ENCODE peak calls at places on chromosomes 6 and 20, in four cellular contexts. One of them, this sample, is unnamed. For H3K4me1, the result is how much of the 10 kb centered on the place peaks cover.

GRCh38 chr6:43532201-43532600 is 15.3 kb downstream of the POLR1C start:
- DNase-seq in left ventricle myocardium inferior: no peak
- DNase-seq in fibroblast of lung: peak
- DNase-seq in IMR-90: peak
- DNase-seq in this sample: no peak

GRCh38 chr6:62452586-62452985 is 166.6 kb upstream of the KHDRBS2 start:
- DNase-seq in left ventricle myocardium inferior: no peak
- DNase-seq in fibroblast of lung: no peak
- DNase-seq in IMR-90: no peak
- DNase-seq in this sample: no peak

GRCh38 chr20:62815066-62815991 is 1.5 kb upstream of the COL9A3 start:
- DNase-seq in left ventricle myocardium inferior: no peak
- DNase-seq in fibroblast of lung: peak
- DNase-seq in IMR-90: peak
- DNase-seq in this sample: no peak

GRCh38 chr6:134873500-134874388 is 76.2 kb downstream of the ALDH8A1 start:
- DNase-seq in left ventricle myocardium inferior: no peak
- DNase-seq in fibroblast of lung: no peak
- DNase-seq in IMR-90: no peak
- DNase-seq in this sample: no peak

GRCh38 chr20:22977047-22977785 is 57.9 kb upstream of the SSTR4 start:
- DNase-seq in left ventricle myocardium inferior: peak
- DNase-seq in fibroblast of lung: no peak
- DNase-seq in IMR-90: no peak
- DNase-seq in this sample: no peak

GRCh38 chr6:3991941-3992340 is 87.0 kb downstream of the FAM217A start:
- DNase-seq in left ventricle myocardium inferior: no peak
- DNase-seq in fibroblast of lung: no peak
- DNase-seq in IMR-90: no peak
- DNase-seq in this sample: no peak

GRCh38 chr6:138572885-138573284 is 73.6 kb upstream of the NHSL1 start:
- DNase-seq in left ventricle myocardium inferior: no peak
- DNase-seq in fibroblast of lung: no peak
- DNase-seq in IMR-90: no peak
- DNase-seq in this sample: no peak

GRCh38 chr6:10595731-10596664 is 74.8 kb downstream of the GCNT2 start:
- DNase-seq in left ventricle myocardium inferior: no peak
- DNase-seq in fibroblast of lung: peak
- DNase-seq in IMR-90: peak
- DNase-seq in this sample: no peak

GRCh38 chr6:157488058-157488457 is 107.1 kb downstream of the ZDHHC14 start:
- DNase-seq in left ventricle myocardium inferior: no peak
- DNase-seq in fibroblast of lung: no peak
- DNase-seq in IMR-90: no peak
- DNase-seq in this sample: no peak

GRCh38 chr20:2521369-2522305 is 12.9 kb upstream of the ZNF343 start:
- DNase-seq in left ventricle myocardium inferior: no peak
- DNase-seq in fibroblast of lung: peak
- DNase-seq in IMR-90: peak
- DNase-seq in this sample: no peak

GRCh38 chr6:141664744-141665143 is 468.0 kb upstream of the GJE1 start:
- DNase-seq in left ventricle myocardium inferior: no peak
- DNase-seq in fibroblast of lung: no peak
- DNase-seq in IMR-90: no peak
- DNase-seq in this sample: no peak

GRCh38 chr6:43247115-43247999 is 4.1 kb downstream of the TTBK1 start:
- DNase-seq in left ventricle myocardium inferior: peak
- DNase-seq in fibroblast of lung: peak
- DNase-seq in IMR-90: peak
- DNase-seq in this sample: peak

GRCh38 chr20:56626367-56627121 is 2.6 kb upstream of the TFAP2C start:
- DNase-seq in left ventricle myocardium inferior: no peak
- DNase-seq in fibroblast of lung: peak
- DNase-seq in IMR-90: no peak
- DNase-seq in this sample: peak

GRCh38 chr6:108736832-108737231 is 111.4 kb upstream of the ARMC2 start:
- DNase-seq in left ventricle myocardium inferior: no peak
- DNase-seq in fibroblast of lung: peak
- DNase-seq in IMR-90: peak
- DNase-seq in this sample: no peak

DNA sequence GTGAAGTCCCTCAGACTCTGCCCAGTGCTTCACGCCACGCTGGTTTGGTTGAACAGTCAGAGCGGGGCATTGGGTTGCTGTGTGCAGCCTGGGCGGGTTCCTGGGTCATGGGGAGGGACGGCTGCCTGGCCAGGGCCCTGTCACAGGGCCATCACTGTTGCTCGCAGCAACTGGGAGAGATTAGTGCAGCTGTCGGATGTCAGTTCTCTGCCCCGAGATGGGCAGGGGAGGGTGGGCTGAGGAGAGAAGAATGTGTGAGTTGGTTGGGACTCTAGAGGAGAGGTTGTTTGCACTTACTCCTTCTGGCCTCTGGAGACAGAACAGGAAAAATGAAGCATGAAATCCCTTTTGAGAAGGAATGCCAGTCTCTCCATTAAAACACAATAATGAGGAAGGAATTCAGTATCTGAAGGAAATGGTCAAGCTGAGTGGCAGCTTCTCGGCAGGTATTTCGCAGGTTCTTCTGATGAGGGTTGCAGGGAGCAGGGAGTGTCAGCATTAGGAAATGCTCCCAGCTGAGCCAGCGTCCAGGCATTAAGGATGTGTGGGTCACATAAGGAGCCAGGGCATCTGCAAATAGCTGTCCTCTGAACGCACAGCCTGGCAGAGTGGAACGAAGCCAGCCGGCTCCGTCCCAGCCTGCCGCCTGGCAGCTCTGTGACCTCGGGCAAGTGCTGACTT is 95.9 kb downstream of the SSR1 start:
- DNase-seq in left ventricle myocardium inferior: peak
- DNase-seq in fibroblast of lung: peak
- DNase-seq in IMR-90: no peak
- DNase-seq in this sample: peak
- TF ChIP-seq CTCF in left ventricle myocardium inferior: peak
- TF ChIP-seq CTCF in fibroblast of lung: no peak
- TF ChIP-seq CTCF in IMR-90: no peak
- TF ChIP-seq CTCF in this sample: no peak

GRCh38 chr20:34216382-34216742 is 24.9 kb upstream of the ASIP start:
- DNase-seq in left ventricle myocardium inferior: no peak
- DNase-seq in fibroblast of lung: no peak
- DNase-seq in IMR-90: no peak
- DNase-seq in this sample: no peak
- H3K4me1 ChIP-seq in left ventricle myocardium inferior: under half
- H3K4me1 ChIP-seq in fibroblast of lung: under half
- H3K4me1 ChIP-seq in IMR-90: under half
- H3K4me1 ChIP-seq in this sample: under half

GRCh38 chr20:48153523-48153922 is 368.2 kb upstream of the SULF2 start:
- DNase-seq in left ventricle myocardium inferior: no peak
- DNase-seq in fibroblast of lung: peak
- DNase-seq in IMR-90: no peak
- DNase-seq in this sample: no peak
- H3K4me3 ChIP-seq in left ventricle myocardium inferior: no peak
- H3K4me3 ChIP-seq in fibroblast of lung: no peak
- H3K4me3 ChIP-seq in IMR-90: no peak
- H3K4me3 ChIP-seq in this sample: no peak

GRCh38 chr6:99818161-99818560 is 175.9 kb downstream of the MCHR2 start:
- DNase-seq in left ventricle myocardium inferior: no peak
- DNase-seq in fibroblast of lung: no peak
- DNase-seq in IMR-90: no peak
- DNase-seq in this sample: no peak

GRCh38 chr6:99819853-99820252 is 174.2 kb downstream of the MCHR2 start:
- DNase-seq in left ventricle myocardium inferior: no peak
- DNase-seq in fibroblast of lung: no peak
- DNase-seq in IMR-90: no peak
- DNase-seq in this sample: no peak

GRCh38 chr6:99821164-99821563 is 172.9 kb downstream of the MCHR2 start:
- DNase-seq in left ventricle myocardium inferior: no peak
- DNase-seq in fibroblast of lung: no peak
- DNase-seq in IMR-90: no peak
- DNase-seq in this sample: no peak

GRCh38 chr6:99822741-99823512 is 171.1 kb downstream of the MCHR2 start:
- DNase-seq in left ventricle myocardium inferior: no peak
- DNase-seq in fibroblast of lung: peak
- DNase-seq in IMR-90: peak
- DNase-seq in this sample: no peak
- TF ChIP-seq CTCF in left ventricle myocardium inferior: peak
- TF ChIP-seq CTCF in fibroblast of lung: peak
- TF ChIP-seq CTCF in IMR-90: peak
- TF ChIP-seq CTCF in this sample: no peak